ENCODE peak calls at places on chromosomes 2 and 18, in seven cellular contexts. A is WTC11, P is HEK293T, Y is K562, C is HCT116, V is HepG2, B is GM12878. I is an unnamed sample.

GRCh38 chr18:23313379-23313778 is 139.7 kb upstream of the RIOK3 start:
- DNase-seq in A (no peak), P (no peak), Y (no peak), C (no peak), V (no peak), B (no peak), I (no peak)

GRCh38 chr2:204260162-204260877 is 285.0 kb upstream of the PARD3B start:
- DNase-seq in A (peak; percentile 82), P (peak; percentile 66), Y (peak; percentile 62), C (peak; percentile 65), V (peak; percentile 77), B (no peak), I (peak; percentile 57)

GRCh38 chr18:59996370-59996966 is 96.7 kb downstream of the PMAIP1 start:
- DNase-seq in A (peak; percentile 49), P (peak; percentile 23), Y (peak; percentile 26), C (peak; percentile 59), V (peak; percentile 15), B (no peak), I (no peak)

GRCh38 chr2:191991442-191991841 is 144.6 kb upstream of the CAVIN2 start:
- DNase-seq in A (no peak), P (no peak), Y (no peak), C (no peak), V (no peak), B (no peak), I (no peak)

GRCh38 chr2:83900859-83901258 is 558.2 kb downstream of the SUCLG1 start:
- DNase-seq in A (no peak), P (no peak), Y (no peak), C (no peak), V (no peak), B (no peak), I (no peak)

GRCh38 chr2:36408198-36408703 is 52.7 kb downstream of the CRIM1 start:
- DNase-seq in A (peak; percentile 64), P (peak; percentile 19), Y (no peak), C (no peak), V (no peak), B (no peak), I (peak; percentile 59)

GRCh38 chr2:200820573-200820972 is 8.9 kb downstream of the BZW1 start:
- DNase-seq in A (no peak), P (no peak), Y (no peak), C (no peak), V (no peak), B (no peak), I (no peak)

GRCh38 chr2:168156661-168157060 is 90.7 kb downstream of the STK39 start:
- DNase-seq in A (no peak), P (peak; percentile 62), Y (no peak), C (no peak), V (no peak), B (no peak), I (no peak)

GRCh38 chr2:52724585-52724984 is 1043.0 kb upstream of the CHAC2 start:
- DNase-seq in A (no peak), P (no peak), Y (no peak), C (no peak), V (no peak), B (no peak), I (no peak)

GRCh38 chr2:66201242-66201641 is 233.7 kb upstream of the MEIS1 start:
- DNase-seq in A (no peak), P (no peak), Y (no peak), C (no peak), V (no peak), B (no peak), I (no peak)

GRCh38 chr2:197212344-197213262 is 98.0 kb downstream of the ANKRD44 start:
- DNase-seq in A (no peak), P (no peak), Y (no peak), C (no peak), V (no peak), B (no peak), I (no peak)

DNA sequence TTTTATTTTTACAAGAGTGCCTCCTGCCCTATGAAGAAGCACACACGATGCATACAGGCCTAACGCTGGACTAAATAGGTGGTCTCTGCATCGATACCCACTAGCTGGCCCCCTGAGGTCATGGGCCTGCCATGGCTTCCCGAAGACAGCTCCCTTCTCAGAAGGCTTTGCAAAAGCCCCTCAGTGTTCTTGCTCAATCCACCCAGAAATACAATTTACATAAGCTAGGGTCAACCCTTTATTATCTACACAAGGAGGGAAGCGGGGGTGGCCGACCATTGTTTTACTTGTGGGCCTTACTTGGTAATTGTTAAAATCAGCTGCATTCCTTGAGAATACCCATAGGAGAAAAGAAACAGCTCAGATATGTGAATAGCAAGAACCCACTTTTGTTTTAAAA is 28.5 kb downstream of the UXS1 start:
- DNase-seq in A (no peak), P (no peak), Y (no peak), C (no peak), V (no peak), B (no peak), I (no peak)
- TF ChIP-seq SP1 in A (no peak), P (no peak), Y (no peak), C (no peak), V (no peak), B (no peak), I (no peak)

GRCh38 chr2:11068079-11068741 is 87.1 kb upstream of the SLC66A3 start:
- DNase-seq in A (no peak), P (no peak), Y (no peak), C (no peak), V (no peak), B (no peak), I (no peak)

GRCh38 chr2:11069566-11070185 is 85.6 kb upstream of the SLC66A3 start:
- DNase-seq in A (no peak), P (no peak), Y (no peak), C (no peak), V (no peak), B (no peak), I (no peak)

GRCh38 chr2:11067221-11068078 is 87.8 kb upstream of the SLC66A3 start:
- DNase-seq in A (no peak), P (no peak), Y (no peak), C (no peak), V (no peak), B (no peak), I (peak; percentile 24)

GRCh38 chr2:11071207-11071606 is 84.1 kb upstream of the SLC66A3 start:
- DNase-seq in A (peak; percentile 44), P (no peak), Y (peak; percentile 14), C (no peak), V (no peak), B (no peak), I (no peak)

DNA sequence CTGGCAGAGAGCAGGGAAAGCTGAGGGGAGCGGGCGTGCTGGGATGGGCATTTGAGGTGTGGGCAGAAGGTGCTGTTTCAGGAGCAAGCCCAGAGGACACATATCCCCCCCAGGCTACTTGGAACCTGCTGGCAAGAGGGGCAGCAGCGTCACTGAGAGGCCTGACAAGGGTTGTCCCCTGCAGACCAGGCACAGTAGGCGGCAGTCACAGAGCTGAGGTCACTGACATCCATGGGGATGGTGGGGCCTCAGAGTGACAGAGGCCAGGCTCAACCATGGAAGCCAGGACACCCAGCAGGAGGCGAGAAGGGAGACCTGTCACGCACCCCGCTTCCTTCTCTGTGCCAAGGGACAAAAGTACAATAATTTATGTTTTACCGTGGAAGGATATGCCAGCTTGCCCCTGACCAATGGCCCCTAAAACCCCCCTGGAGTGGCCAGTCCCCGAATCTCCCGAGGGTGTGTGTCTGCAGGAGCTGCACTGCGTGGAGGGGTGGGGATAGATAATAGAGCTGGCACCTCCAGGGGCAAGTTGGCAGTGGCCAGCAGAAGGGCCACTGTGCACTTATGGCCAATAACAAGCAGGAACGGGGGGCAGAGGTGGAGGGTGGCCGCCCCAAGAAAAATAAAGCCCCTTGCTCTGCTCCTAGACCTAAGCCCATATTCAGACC is 86.3 kb upstream of the SLC66A3 start:
- DNase-seq in A (no peak), P (no peak), Y (no peak), C (no peak), V (no peak), B (no peak), I (no peak)
- TF ChIP-seq SP1 in A (no peak), P (no peak), Y (no peak), C (no peak), V (no peak), B (no peak), I (no peak)

DNA sequence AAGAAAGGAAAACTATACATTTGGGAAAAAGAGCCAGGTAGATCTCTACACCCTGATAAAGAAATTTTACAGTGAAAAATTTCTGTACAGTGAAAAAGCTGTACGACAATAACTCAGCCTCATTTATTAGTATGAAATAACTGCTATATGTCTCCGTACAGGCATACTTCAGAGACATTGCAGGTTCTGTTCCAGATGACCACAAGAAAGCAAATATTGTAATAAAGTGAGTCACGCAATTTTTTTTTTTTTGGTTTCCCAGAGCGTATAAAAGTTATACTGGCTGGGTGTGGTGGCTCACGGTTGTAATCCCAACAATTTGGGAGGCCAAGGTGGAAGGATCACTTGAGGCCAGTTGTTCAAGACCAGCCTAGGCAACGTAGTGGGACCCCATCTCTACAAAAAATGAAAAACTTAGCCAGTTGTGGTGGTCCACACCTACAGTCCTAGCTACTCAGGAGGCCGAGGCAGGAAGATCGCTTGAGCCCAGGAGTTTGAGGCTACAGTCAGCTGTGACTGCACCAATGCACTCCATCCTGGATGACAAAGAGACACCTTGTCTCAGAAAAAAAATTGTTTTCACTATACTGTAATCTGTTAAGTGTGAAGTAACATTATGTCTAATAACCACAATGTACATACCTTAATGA is 28.2 kb upstream of the AMMECR1L start:
- DNase-seq in A (no peak), P (no peak), Y (no peak), C (no peak), V (no peak), B (no peak), I (no peak)
- TF ChIP-seq SP1 in A (no peak), P (no peak), Y (no peak), C (no peak), V (no peak), B (no peak), I (no peak)

GRCh38 chr2:239789711-239790110 is 235.4 kb downstream of the NDUFA10 start:
- DNase-seq in A (no peak), P (no peak), Y (no peak), C (no peak), V (no peak), B (no peak), I (peak; percentile 23)
- TF ChIP-seq SP1 in A (no peak), P (no peak), Y (no peak), C (no peak), V (no peak), B (no peak), I (no peak)

DNA sequence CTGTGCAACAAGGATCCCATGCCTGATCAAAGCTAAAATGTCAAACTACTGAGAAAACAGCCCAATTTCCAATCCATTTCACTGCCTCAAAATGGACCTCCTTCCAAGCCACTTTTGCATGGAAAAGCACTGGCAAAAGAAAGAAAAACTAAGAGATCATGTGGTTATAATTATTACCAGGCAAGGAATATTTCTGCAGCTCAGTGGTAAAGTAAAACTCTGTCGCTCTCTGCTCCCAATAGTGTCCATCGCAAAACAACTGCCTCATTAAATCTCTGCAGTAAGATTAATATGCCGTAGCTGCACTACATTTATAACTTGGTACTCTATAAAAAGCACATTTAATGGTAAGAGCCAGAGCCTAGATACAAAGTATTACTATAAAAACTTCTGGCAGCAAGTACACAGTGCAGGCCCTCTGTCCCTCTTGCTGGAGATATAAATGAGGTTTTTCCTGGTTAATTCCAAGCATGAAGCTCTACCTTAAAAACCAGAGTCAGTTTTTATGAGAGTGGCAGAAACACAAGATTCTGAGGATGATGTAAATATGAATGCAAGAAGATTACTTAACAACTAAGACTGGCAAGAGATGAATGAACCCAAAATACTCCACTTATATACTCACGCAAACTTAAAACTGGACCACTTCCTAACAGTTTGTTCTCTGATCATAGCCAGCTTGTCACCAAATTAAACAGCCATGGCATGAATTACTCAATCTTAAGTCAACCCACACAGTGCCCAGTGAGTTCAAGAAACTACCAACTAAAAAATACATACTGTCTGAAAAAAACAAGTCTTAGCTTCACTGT is 25.5 kb downstream of the ZNF521 start:
- DNase-seq in A (no peak), P (no peak), Y (no peak), C (no peak), V (no peak), B (no peak), I (no peak)
- TF ChIP-seq SP1 in A (no peak), P (no peak), Y (no peak), C (no peak), V (no peak), B (no peak), I (no peak)

GRCh38 chr2:10576456-10576855 is 113.3 kb downstream of the NOL10 start:
- DNase-seq in A (no peak), P (no peak), Y (no peak), C (no peak), V (no peak), B (no peak), I (no peak)
- TF ChIP-seq SP1 in A (no peak), P (no peak), Y (no peak), C (no peak), V (no peak), B (no peak), I (no peak)